ENCODE peak calls at places on chromosomes 11 and 22, in four cellular contexts. One of them, this sample, is unnamed.

GRCh38 chr11:85976525-85976924 is 92.4 kb downstream of the PICALM start:
- DNase-seq in HepG2: no peak
- DNase-seq in GM12878: no peak
- DNase-seq in H1: no peak
- DNase-seq in this sample: no peak

GRCh38 chr11:134098566-134099184 is 29.8 kb downstream of the JAM3 start:
- DNase-seq in H1: no peak
- DNase-seq in HepG2: peak
- DNase-seq in GM12878: no peak
- DNase-seq in this sample: peak

GRCh38 chr22:38419864-38420172 is 35.2 kb downstream of the KCNJ4 start:
- DNase-seq in H1: no peak
- DNase-seq in GM12878: no peak
- DNase-seq in HepG2: no peak
- DNase-seq in this sample: peak

GRCh38 chr11:363948-364761 is 5.1 kb upstream of the B4GALNT4 start:
- DNase-seq in H1: peak
- DNase-seq in HepG2: peak
- DNase-seq in GM12878: no peak
- DNase-seq in this sample: no peak

GRCh38 chr11:36326524-36327419 is 30.7 kb downstream of the PRR5L start:
- DNase-seq in HepG2: no peak
- DNase-seq in GM12878: no peak
- DNase-seq in H1: no peak
- DNase-seq in this sample: no peak

GRCh38 chr11:57001674-57002401 is 13.1 kb downstream of the OR5AK2 start:
- DNase-seq in GM12878: no peak
- DNase-seq in H1: no peak
- DNase-seq in HepG2: no peak
- DNase-seq in this sample: peak

GRCh38 chr11:79484872-79485271 is 44.0 kb upstream of the TENM4 start:
- DNase-seq in GM12878: no peak
- DNase-seq in HepG2: no peak
- DNase-seq in H1: no peak
- DNase-seq in this sample: no peak

GRCh38 chr11:131918663-131919062 is 548.2 kb downstream of the NTM start:
- DNase-seq in H1: no peak
- DNase-seq in GM12878: no peak
- DNase-seq in HepG2: no peak
- DNase-seq in this sample: no peak

GRCh38 chr11:12129227-12129626 is 18.8 kb downstream of the MICAL2 start:
- DNase-seq in HepG2: no peak
- DNase-seq in GM12878: no peak
- DNase-seq in H1: no peak
- DNase-seq in this sample: no peak

GRCh38 chr11:75147191-75147874 is 3.6 kb upstream of the SLCO2B1 start:
- DNase-seq in GM12878: no peak
- DNase-seq in H1: no peak
- DNase-seq in HepG2: no peak
- DNase-seq in this sample: no peak

GRCh38 chr11:62087694-62088093 is 36.1 kb upstream of the INCENP start:
- DNase-seq in HepG2: no peak
- DNase-seq in GM12878: no peak
- DNase-seq in H1: no peak
- DNase-seq in this sample: no peak

GRCh38 chr22:44990328-44990727 is 19.5 kb downstream of the PHF21B start:
- DNase-seq in H1: no peak
- DNase-seq in HepG2: no peak
- DNase-seq in GM12878: no peak
- DNase-seq in this sample: no peak
- TF ChIP-seq BRCA1 in H1: no peak
- TF ChIP-seq BRCA1 in HepG2: no peak
- TF ChIP-seq BRCA1 in GM12878: no peak
- TF ChIP-seq BRCA1 in this sample: no peak

DNA sequence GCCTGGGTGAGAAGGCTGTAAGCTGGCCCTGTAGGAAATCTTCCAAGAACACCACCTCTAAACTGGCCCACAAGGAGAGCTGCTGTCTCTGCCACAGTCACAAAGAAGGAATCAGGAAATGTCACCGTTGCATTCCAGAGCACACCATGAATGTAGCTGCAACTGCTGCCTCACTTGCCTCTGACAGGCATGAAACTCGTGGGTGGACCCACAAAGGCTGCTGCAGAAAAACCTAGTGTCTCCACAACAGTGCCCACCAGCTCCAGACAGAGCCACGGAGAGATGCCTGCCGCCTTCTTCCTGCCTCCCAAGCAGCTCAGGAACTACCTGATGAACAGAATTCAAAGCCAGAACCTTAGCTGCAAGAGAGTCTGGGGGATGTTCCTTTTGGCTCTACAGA is 10.5 kb downstream of the DNAJB13 start:
- DNase-seq in GM12878: no peak
- DNase-seq in H1: no peak
- DNase-seq in HepG2: no peak
- DNase-seq in this sample: no peak
- TF ChIP-seq CBX5 in GM12878: no peak
- TF ChIP-seq CBX5 in H1: no peak
- TF ChIP-seq CBX5 in HepG2: no peak
- TF ChIP-seq CBX5 in this sample: no peak

DNA sequence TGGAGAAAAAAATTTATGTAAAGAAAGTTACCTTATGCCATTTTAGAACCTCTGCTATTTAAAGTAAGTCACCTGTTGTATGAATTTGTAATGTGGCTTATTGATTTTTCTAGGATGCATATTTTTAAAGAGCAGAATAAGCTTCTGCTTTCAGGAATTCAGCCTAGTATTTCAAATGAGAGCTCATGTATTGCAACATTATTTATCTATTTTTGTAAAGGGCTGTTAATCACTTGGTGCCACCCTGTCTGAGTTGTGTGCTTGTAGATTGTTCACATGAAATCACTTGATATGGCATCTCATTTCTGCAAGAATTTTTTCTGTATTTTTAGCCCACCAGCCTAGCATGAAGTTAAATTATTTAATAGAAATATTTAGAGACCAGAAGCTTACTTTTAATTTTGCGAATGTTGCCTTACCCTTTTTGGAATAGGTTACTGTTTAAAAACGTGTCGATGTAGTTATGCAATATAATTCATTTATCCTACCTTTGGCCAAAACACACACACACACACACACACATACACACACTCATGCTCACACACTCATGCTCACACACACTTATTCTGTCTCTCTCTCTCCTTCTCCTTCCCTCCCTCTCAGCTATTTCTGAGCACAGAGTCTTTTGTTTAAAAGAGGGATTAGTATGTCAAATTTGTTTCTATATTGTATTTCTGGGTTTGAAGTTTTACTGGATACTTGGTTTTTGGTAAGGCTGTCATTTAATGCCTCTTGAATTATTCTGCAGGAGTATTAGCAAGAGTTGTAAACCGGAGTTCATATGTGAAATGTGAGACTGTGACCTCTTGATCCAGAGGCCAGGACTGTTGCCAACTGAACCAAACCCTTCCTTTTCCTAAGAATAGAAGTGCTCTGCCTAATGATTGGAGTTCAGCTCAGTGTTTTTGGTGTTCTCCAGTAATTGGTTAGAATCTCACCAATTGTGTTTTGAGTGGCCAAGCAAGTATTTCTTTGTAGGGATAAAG is 34.4 kb downstream of the YAP1 start:
- DNase-seq in H1: no peak
- DNase-seq in HepG2: peak
- DNase-seq in GM12878: no peak
- DNase-seq in this sample: no peak
- TF ChIP-seq BRCA1 in H1: no peak
- TF ChIP-seq BRCA1 in HepG2: no peak
- TF ChIP-seq BRCA1 in GM12878: no peak
- TF ChIP-seq BRCA1 in this sample: no peak

DNA sequence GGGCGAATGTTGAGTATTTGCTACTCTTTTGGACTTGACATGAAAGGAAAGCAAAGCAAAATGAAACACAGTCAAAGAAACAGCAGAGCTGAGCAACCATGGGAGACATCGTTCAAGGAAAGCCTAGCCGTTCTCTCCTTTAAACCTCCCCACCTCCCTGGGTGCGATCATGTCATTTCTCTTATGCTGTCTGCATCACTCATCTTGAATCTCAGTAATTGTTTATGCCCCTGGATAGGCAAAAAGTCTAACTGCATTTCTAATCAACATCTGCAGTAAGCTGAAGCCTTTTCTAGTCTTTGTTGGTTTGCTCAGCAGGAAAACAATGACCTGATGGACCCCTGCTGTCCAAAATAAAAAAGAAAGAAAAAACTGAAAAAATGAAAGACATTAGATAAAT is 107.0 kb downstream of the MSANTD4 start:
- DNase-seq in GM12878: no peak
- DNase-seq in H1: no peak
- DNase-seq in HepG2: no peak
- DNase-seq in this sample: no peak
- TF ChIP-seq CBX5 in GM12878: no peak
- TF ChIP-seq CBX5 in H1: no peak
- TF ChIP-seq CBX5 in HepG2: no peak
- TF ChIP-seq CBX5 in this sample: no peak

DNA sequence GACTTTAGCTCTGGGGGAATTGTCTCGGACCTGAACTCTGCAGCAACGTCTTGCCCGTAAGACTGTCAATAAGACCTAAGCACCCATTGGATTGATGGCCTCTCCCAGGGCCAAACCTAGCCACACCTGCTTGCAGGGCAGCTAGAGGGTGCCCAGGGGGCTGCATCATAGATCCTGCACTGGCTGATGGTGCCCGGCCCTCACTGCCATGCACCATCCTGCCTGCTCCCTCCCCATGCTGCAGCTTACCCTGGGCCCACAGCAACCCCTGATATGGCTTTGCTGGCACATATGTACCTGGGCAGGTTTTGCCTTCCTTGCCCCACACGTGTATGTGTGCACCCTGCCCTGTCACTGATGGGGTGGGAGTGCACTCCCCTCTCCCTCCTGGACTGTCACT is 8.9 kb upstream of the BBOX1 start:
- DNase-seq in HepG2: no peak
- DNase-seq in H1: no peak
- DNase-seq in GM12878: no peak
- DNase-seq in this sample: no peak
- TF ChIP-seq BRCA1 in HepG2: no peak
- TF ChIP-seq BRCA1 in H1: no peak
- TF ChIP-seq BRCA1 in GM12878: no peak
- TF ChIP-seq BRCA1 in this sample: no peak

DNA sequence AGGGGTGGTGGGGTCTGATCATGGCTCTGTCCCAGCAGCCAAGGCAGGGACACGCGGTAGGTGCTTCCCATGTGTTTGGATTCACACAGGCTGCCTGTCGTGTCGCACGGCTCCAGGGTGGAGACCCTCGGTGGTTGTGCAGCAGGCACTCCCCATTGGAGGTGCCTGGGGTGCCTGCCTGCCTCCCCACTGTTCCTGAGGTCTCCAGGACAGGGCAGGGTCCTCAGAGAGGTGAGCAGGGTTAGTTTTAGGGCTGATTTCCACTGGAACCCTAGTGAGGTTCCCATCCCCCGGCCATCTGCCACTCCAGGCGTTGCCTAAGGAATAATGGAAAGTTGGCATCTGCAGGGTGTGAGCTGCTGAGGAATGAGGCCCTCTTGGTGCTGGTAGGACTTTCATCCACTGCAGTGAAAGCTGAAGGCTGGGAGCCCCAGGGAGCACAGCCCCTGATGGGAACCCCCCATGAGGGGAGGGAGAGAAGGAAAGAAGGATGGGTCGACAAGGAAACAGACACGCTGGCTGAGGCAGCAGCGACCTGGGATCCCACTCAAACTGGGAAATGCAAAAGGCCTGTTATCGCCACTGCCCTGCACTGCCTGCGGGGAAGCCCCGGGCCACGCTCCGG is 32.2 kb downstream of the OSBPL5 start:
- DNase-seq in GM12878: no peak
- DNase-seq in HepG2: no peak
- DNase-seq in H1: no peak
- DNase-seq in this sample: no peak
- TF ChIP-seq CBX5 in GM12878: no peak
- TF ChIP-seq CBX5 in HepG2: no peak
- TF ChIP-seq CBX5 in H1: no peak
- TF ChIP-seq CBX5 in this sample: no peak

GRCh38 chr22:31682751-31683150 is 20.7 kb upstream of the PISD start:
- DNase-seq in HepG2: no peak
- DNase-seq in H1: no peak
- DNase-seq in GM12878: no peak
- DNase-seq in this sample: no peak

GRCh38 chr22:31676700-31677099 is 14.7 kb upstream of the PISD start:
- DNase-seq in H1: peak
- DNase-seq in GM12878: peak
- DNase-seq in HepG2: no peak
- DNase-seq in this sample: no peak

GRCh38 chr22:31681625-31682345 is 19.8 kb upstream of the PISD start:
- DNase-seq in GM12878: no peak
- DNase-seq in HepG2: no peak
- DNase-seq in H1: no peak
- DNase-seq in this sample: no peak

GRCh38 chr22:31680764-31681624 is 19.0 kb upstream of the PISD start:
- DNase-seq in H1: no peak
- DNase-seq in HepG2: no peak
- DNase-seq in GM12878: no peak
- DNase-seq in this sample: no peak

GRCh38 chr22:31678748-31679147 is 16.7 kb upstream of the PISD start:
- DNase-seq in GM12878: no peak
- DNase-seq in H1: no peak
- DNase-seq in HepG2: no peak
- DNase-seq in this sample: no peak
- TF ChIP-seq BRCA1 in GM12878: no peak
- TF ChIP-seq BRCA1 in H1: no peak
- TF ChIP-seq BRCA1 in HepG2: no peak
- TF ChIP-seq BRCA1 in this sample: no peak

DNA sequence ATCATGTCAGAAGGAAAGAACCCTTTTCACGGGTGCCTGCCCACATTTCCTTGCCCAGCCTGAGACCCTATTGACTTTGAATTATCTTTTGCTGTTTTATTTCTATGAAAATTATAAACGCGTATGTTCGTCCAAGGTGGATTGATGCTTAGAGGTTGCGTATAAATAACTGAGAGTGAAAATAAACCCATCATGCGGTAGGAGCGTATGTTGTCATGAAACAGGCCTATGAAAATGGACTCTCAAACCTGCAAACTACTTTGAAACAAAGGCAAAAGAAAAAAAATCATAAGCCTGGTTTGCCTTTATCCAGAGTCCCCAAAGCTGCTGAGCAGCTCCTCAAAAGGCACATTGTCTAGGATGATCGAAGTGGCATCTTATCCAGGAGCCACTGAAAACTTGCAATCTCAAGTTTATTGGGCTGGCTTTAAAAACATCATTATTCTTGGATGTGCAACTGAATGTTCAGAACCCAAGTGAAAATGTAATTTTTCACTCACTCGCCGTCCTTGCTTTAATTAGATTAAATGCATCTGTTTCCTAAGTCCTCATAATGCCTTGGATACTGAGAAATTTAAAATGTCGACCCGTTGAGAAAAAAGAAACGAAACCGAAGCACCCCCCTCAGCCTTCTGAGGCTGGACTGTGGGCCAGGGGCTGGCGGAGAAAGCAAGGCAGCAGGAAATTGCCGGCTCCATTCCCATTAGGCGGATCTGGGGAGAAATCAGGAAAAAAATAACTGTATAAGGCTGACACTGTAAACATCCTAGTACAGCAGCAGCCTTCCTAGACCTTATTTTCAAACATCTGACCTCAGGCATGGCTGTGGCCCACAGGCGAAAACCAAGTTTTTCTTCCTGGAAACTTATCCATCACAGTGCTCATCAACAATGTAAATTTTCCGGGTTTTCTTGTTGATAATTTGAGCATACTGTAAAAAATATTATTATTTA is 82.9 kb upstream of the PPARA start:
- DNase-seq in HepG2: no peak
- DNase-seq in H1: no peak
- DNase-seq in GM12878: no peak
- DNase-seq in this sample: no peak
- TF ChIP-seq CBX5 in HepG2: no peak
- TF ChIP-seq CBX5 in H1: no peak
- TF ChIP-seq CBX5 in GM12878: no peak
- TF ChIP-seq CBX5 in this sample: no peak

This sample was measured in K562.